ENCODE peak calls at places on chromosomes 1 and 21, in eight cellular contexts. G, Q, M, K, U, H, B and T are unnamed samples.

GRCh38 chr1:17168480-17168878 is 36.4 kb upstream of the PADI1 start:
- DNase-seq in G (no peak), Q (peak; percentile 72), M (no peak), K (no peak), U (no peak), H (no peak), B (no peak), T (peak; percentile 54)

GRCh38 chr1:17207966-17208418 is 3.1 kb downstream of the PADI1 start:
- DNase-seq in G (no peak), Q (peak; percentile 69), M (no peak), K (peak; percentile 22), U (peak; percentile 16), H (peak; percentile 70), B (no peak), T (peak; percentile 75)

GRCh38 chr1:212237651-212238050 is 47.6 kb upstream of the PPP2R5A start:
- DNase-seq in G (no peak), Q (peak; percentile 61), M (no peak), K (no peak), U (no peak), H (peak; percentile 44), B (no peak), T (no peak)

GRCh38 chr21:44987886-44988606 is 48.2 kb downstream of the SLX9 start:
- DNase-seq in G (peak; percentile 75), Q (no peak), M (no peak), K (no peak), U (no peak), H (no peak), B (no peak), T (no peak)

GRCh38 chr1:156571959-156572662 is at the start of gene IQGAP3:
- DNase-seq in G (peak; percentile 91), Q (peak; percentile 91), M (peak; percentile 78), K (peak; percentile 88), U (peak; percentile 81), H (peak; percentile 97), B (peak; percentile 81), T (no peak)

GRCh38 chr1:74505133-74505532 is 7.3 kb downstream of the LRRC53 start:
- DNase-seq in G (no peak), Q (no peak), M (peak; percentile 58), K (no peak), U (no peak), H (no peak), B (no peak), T (no peak)

GRCh38 chr1:212518188-212518951 is 85.7 kb downstream of the NENF start:
- DNase-seq in G (no peak), Q (peak; percentile 63), M (no peak), K (no peak), U (no peak), H (peak; percentile 28), B (no peak), T (no peak)

GRCh38 chr1:149845416-149845815 is 54.0 kb upstream of the BOLA1 start:
- DNase-seq in G (no peak), Q (peak; percentile 26), M (no peak), K (peak; percentile 1), U (peak; percentile 94), H (no peak), B (no peak), T (no peak)

GRCh38 chr1:43540653-43541071 is 10.0 kb downstream of the PTPRF start:
- DNase-seq in G (peak; percentile 81), Q (no peak), M (no peak), K (no peak), U (no peak), H (no peak), B (peak; percentile 85), T (no peak)

GRCh38 chr1:155996166-155996565 is 17.8 kb upstream of the ARHGEF2 start:
- DNase-seq in G (no peak), Q (no peak), M (no peak), K (no peak), U (no peak), H (no peak), B (no peak), T (no peak)

GRCh38 chr1:23589506-23589872 is 30.2 kb upstream of the ID3 start:
- DNase-seq in G (no peak), Q (no peak), M (no peak), K (no peak), U (no peak), H (no peak), B (no peak), T (no peak)

GRCh38 chr1:155458111-155458510 is 104.5 kb downstream of the ASH1L start:
- DNase-seq in G (no peak), Q (no peak), M (no peak), K (no peak), U (no peak), H (no peak), B (no peak), T (no peak)

DNA sequence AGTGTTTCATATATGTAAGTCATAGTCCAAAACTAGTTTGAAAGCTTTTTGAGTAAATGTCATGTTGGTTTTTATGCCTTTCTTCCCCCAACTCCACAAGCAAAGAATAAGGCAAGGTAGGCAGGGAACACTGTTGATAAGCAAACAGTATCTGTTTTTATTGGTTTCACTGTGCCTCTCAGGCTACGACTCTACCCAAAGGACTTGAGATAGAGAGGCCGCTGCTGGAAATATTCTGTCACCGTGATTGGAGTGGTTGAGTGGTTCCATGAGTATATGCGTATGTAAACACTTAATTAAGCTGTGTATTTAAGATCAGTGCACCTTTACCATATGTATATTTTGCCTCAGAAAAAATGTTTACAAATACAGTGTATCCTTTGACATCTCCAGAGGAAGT is 138.1 kb upstream of the KIF26B start:
- DNase-seq in G (no peak), Q (no peak), M (no peak), K (no peak), U (no peak), H (no peak), B (no peak), T (no peak)
- H3K4me3 ChIP-seq in G (no peak overlapping the region), Q (no peak overlapping the region), M (no peak overlapping the region), K (no peak overlapping the region), U (no peak overlapping the region), H (no peak overlapping the region), B (no peak overlapping the region), T (no peak overlapping the region)

DNA sequence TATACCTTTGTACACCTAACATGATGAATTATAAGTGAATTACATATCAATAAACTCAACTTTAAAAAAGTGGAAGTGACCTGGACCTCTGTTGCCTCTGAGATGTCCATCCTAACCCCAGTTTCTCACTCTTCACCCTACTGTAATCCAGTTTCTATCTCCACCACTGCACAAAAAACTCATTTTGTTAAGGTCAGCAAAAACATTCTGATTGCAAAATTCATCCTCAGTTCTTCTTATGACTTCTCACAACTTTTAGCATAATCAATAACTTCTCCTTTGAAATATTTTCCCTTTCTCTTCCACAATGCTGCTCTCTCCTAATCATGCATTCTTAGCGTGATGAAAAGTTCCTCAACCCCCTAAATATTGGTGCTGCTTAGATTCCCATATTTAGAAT is 129.8 kb downstream of the CRB1 start:
- DNase-seq in G (no peak), Q (no peak), M (no peak), K (no peak), U (no peak), H (no peak), B (no peak), T (no peak)
- H3K4me3 ChIP-seq in G (no peak overlapping the region), Q (no peak overlapping the region), M (no peak overlapping the region), K (no peak overlapping the region), U (no peak overlapping the region), H (no peak overlapping the region), B (no peak overlapping the region), T (no peak overlapping the region)

GRCh38 chr1:12384836-12385456 is 155.1 kb downstream of the VPS13D start:
- DNase-seq in G (no peak), Q (no peak), M (no peak), K (no peak), U (no peak), H (no peak), B (no peak), T (no peak)
- H3K4me3 ChIP-seq in G (no peak overlapping the region), Q (no peak overlapping the region), M (no peak overlapping the region), K (no peak overlapping the region), U (no peak overlapping the region), H (no peak overlapping the region), B (no peak overlapping the region), T (no peak overlapping the region)

GRCh38 chr1:75616436-75617433 is 5.8 kb upstream of the SLC44A5 start:
- DNase-seq in G (peak; percentile 74), Q (peak; percentile 63), M (peak; percentile 62), K (no peak), U (peak; percentile 58), H (no peak), B (no peak), T (peak; percentile 5)
- H3K4me3 ChIP-seq in G (peak overlapping the region; percentile 71), Q (no peak overlapping the region), M (peak overlapping the region; percentile 78), K (no peak overlapping the region), U (peak overlapping the region; percentile 33), H (peak overlapping the region; percentile 56), B (peak overlapping the region; percentile 77), T (no peak overlapping the region)

GRCh38 chr1:225885336-225885735 is 3.2 kb upstream of the TMEM63A start:
- DNase-seq in G (no peak), Q (no peak), M (no peak), K (peak; percentile 60), U (no peak), H (no peak), B (no peak), T (no peak)
- H3K4me3 ChIP-seq in G (no peak overlapping the region), Q (no peak overlapping the region), M (no peak overlapping the region), K (no peak overlapping the region), U (no peak overlapping the region), H (no peak overlapping the region), B (no peak overlapping the region), T (no peak overlapping the region)

GRCh38 chr21:26457817-26458216 is 115.3 kb downstream of the CYYR1 start:
- DNase-seq in G (no peak), Q (peak; percentile 18), M (no peak), K (no peak), U (no peak), H (no peak), B (no peak), T (no peak)

GRCh38 chr21:26460621-26461020 is 112.5 kb downstream of the CYYR1 start:
- DNase-seq in G (no peak), Q (no peak), M (no peak), K (no peak), U (no peak), H (no peak), B (no peak), T (no peak)

GRCh38 chr21:26461500-26461899 is 111.6 kb downstream of the CYYR1 start:
- DNase-seq in G (no peak), Q (no peak), M (no peak), K (no peak), U (no peak), H (no peak), B (no peak), T (no peak)
- H3K4me3 ChIP-seq in G (no peak overlapping the region), Q (no peak overlapping the region), M (no peak overlapping the region), K (no peak overlapping the region), U (no peak overlapping the region), H (no peak overlapping the region), B (no peak overlapping the region), T (no peak overlapping the region)

GRCh38 chr1:89286549-89287181 is 14.0 kb upstream of the GBP5 start:
- DNase-seq in G (no peak), Q (no peak), M (no peak), K (no peak), U (no peak), H (no peak), B (no peak), T (no peak)
- H3K4me3 ChIP-seq in G (peak overlapping the region; percentile 57), Q (no peak overlapping the region), M (no peak overlapping the region), K (no peak overlapping the region), U (no peak overlapping the region), H (no peak overlapping the region), B (peak overlapping the region; percentile 51), T (no peak overlapping the region)